ENCODE peak calls at places on chromosomes 1 and 21, in five cellular contexts. B is left ventricle myocardium inferior, X is Calu3, W is A549, G is esophagus muscularis mucosa. M is an unnamed sample.

GRCh38 chr1:61322769-61323168 is 240.4 kb downstream of the NFIA start:
- DNase-seq in B (no peak), X (no peak), W (peak), G (no peak), M (no peak)

GRCh38 chr1:193111641-193112090 is 6.5 kb upstream of the GLRX2 start:
- DNase-seq in B (peak), X (peak), W (no peak), G (no peak), M (no peak)

GRCh38 chr1:224623310-224623714 is 7.2 kb downstream of the CNIH3 start:
- DNase-seq in B (no peak), X (no peak), W (no peak), G (no peak), M (no peak)

GRCh38 chr1:35762204-35762603 is 7.6 kb downstream of the CLSPN start:
- DNase-seq in B (no peak), X (no peak), W (no peak), G (no peak), M (no peak)

GRCh38 chr21:44749116-44749758 is 37.9 kb upstream of the TSPEAR start:
- DNase-seq in B (no peak), X (no peak), W (no peak), G (no peak), M (no peak)

GRCh38 chr1:33393524-33393923 is 37.4 kb downstream of the PHC2 start:
- DNase-seq in B (no peak), X (no peak), W (no peak), G (peak), M (no peak)

GRCh38 chr1:97875996-97876395 is 44.8 kb downstream of the DPYD start:
- DNase-seq in B (no peak), X (no peak), W (no peak), G (no peak), M (no peak)

GRCh38 chr1:174352117-174352516 is 95.6 kb upstream of the GPR52 start:
- DNase-seq in B (no peak), X (no peak), W (no peak), G (no peak), M (no peak)

GRCh38 chr21:45543371-45543709 is 1.1 kb upstream of the SLC19A1 start:
- DNase-seq in B (peak), X (no peak), W (no peak), G (no peak), M (no peak)

GRCh38 chr21:33901421-33902288 is 13.9 kb downstream of the ATP5PO start:
- DNase-seq in B (no peak), X (peak), W (no peak), G (no peak), M (no peak)

GRCh38 chr1:17829579-17829978 is 74.4 kb downstream of the ACTL8 start:
- DNase-seq in B (peak), X (no peak), W (no peak), G (no peak), M (no peak)

GRCh38 chr1:241749924-241750695 is 97.9 kb upstream of the EXO1 start:
- DNase-seq in B (no peak), X (peak), W (no peak), G (no peak), M (no peak)

GRCh38 chr1:23178931-23179330 is 10.3 kb upstream of the LUZP1 start:
- DNase-seq in B (no peak), X (no peak), W (no peak), G (no peak), M (no peak)

GRCh38 chr1:234069760-234070159 is 165.3 kb downstream of the SLC35F3 start:
- DNase-seq in B (no peak), X (peak), W (no peak), G (no peak), M (no peak)

GRCh38 chr1:221335161-221336101 is 406.5 kb downstream of the DUSP10 start:
- DNase-seq in B (peak), X (peak), W (no peak), G (no peak), M (no peak)

GRCh38 chr1:237352747-237353146 is 310.8 kb downstream of the RYR2 start:
- DNase-seq in B (no peak), X (no peak), W (no peak), G (no peak), M (no peak)

GRCh38 chr1:226982451-226983177 is 42.5 kb downstream of the COQ8A start:
- DNase-seq in B (no peak), X (no peak), W (no peak), G (no peak), M (no peak)

GRCh38 chr1:227124461-227124860 is 184.4 kb downstream of the COQ8A start:
- DNase-seq in B (no peak), X (no peak), W (no peak), G (no peak), M (no peak)

GRCh38 chr1:46615735-46616134 is 876 bp downstream of the MOB3C start:
- DNase-seq in B (no peak), X (no peak), W (no peak), G (no peak), M (no peak)

GRCh38 chr21:36193200-36193599 is 36.6 kb downstream of the DOP1B start:
- DNase-seq in B (no peak), X (no peak), W (no peak), G (no peak), M (no peak)

GRCh38 chr1:54314691-54315455 is 91.3 kb downstream of the SSBP3 start:
- DNase-seq in B (no peak), X (no peak), W (no peak), G (no peak), M (no peak)

GRCh38 chr1:41611068-41611931 is 126.8 kb upstream of the EDN2 start:
- DNase-seq in B (no peak), X (no peak), W (no peak), G (peak), M (no peak)

GRCh38 chr1:15249032-15249601 is 2.1 kb downstream of the FHAD1 start:
- DNase-seq in B (no peak), X (no peak), W (no peak), G (no peak), M (peak)

GRCh38 chr1:20600156-20600555 is 11.3 kb downstream of the CDA start:
- DNase-seq in B (no peak), X (no peak), W (no peak), G (no peak), M (no peak)

GRCh38 chr21:42677339-42678117 is 24.1 kb downstream of the PDE9A start:
- DNase-seq in B (no peak), X (peak), W (no peak), G (no peak), M (no peak)

GRCh38 chr1:51280321-51281096 is 44.4 kb downstream of the RNF11 start:
- DNase-seq in B (no peak), X (no peak), W (no peak), G (no peak), M (no peak)

GRCh38 chr1:218674280-218674773 is 329.2 kb downstream of the TGFB2 start:
- DNase-seq in B (peak), X (peak), W (peak), G (no peak), M (no peak)

GRCh38 chr1:156533568-156534220 is 33.1 kb upstream of the MEF2D start:
- DNase-seq in B (no peak), X (no peak), W (no peak), G (no peak), M (no peak)

GRCh38 chr21:16195896-16196443 is 466.2 kb downstream of the USP25 start:
- DNase-seq in B (no peak), X (no peak), W (no peak), G (no peak), M (no peak)

GRCh38 chr1:231407049-231407448 is 15.0 kb downstream of the EGLN1 start:
- DNase-seq in B (no peak), X (no peak), W (no peak), G (no peak), M (no peak)

DNA sequence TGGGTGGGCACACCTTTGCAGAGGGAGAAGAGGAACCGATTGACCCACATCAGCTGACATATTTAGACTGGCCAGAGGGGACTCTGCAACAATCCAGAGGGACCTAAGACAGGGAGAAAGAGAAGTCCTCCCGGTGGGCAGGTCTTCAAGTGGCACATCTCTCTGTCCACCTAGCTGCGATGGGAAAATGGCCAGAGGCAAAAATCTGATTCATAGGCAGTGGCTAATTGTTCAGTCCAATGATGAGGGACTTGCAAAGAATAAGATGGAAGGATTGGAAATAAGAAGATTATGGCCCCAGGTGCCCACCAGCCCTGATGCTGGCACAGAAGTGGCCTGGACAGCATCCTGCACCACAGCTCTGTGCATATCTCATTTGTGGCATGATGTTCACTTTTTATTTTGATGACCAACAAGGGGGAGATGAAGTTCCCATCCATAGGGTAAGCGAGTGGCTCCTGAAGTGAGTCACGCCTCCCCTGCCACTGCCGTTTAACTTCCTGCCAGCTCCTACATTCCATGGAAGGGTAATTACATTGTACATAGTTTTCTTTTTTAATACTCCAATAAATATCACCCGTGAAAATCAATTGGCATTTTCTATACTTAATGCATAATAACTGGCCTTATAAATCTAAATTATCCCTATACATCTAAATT is 659.6 kb downstream of the MATN1 start:
- DNase-seq in B (no peak), X (no peak), W (no peak), G (no peak), M (no peak)
- TF ChIP-seq CTCF in B (no peak), X (no peak), W (no peak), G (no peak), M (no peak)

GRCh38 chr1:229156819-229157218 is 114.1 kb upstream of the RAB4A start:
- DNase-seq in B (no peak), X (peak), W (peak), G (no peak), M (no peak)
- TF ChIP-seq CTCF in B (peak), X (peak), W (peak), G (peak), M (no peak)

DNA sequence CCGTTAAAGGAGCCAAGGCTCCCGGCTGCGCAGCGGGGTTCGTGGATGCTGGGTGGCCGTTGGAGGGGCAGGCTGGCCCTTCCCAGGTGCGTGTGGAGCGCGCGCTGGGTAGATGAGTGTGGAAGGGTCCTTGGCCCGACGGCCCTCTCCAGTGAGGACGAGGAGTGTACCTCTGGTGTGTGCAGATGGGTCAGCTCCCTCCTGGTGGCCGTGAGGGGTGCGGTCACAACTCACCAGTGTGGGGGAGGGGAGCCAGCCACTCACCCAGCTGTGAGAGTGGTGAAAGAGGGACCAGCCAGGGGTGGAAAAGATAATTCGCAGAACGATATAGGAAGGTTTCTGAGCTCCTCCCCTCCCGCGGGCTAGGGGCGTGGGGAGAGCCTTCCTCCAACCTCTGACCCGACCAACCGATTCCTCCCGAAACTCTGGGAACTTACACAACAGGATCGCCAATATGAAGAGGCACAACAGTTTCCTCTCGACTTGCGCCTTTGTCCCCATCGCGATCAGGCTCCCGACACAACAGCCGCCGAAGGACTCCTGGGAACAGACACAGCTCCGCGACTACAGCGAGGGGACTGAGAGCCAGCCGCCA is at the start of gene F11R:
- DNase-seq in B (no peak), X (peak), W (peak), G (no peak), M (peak)
- TF ChIP-seq CTCF in B (peak), X (peak), W (no peak), G (no peak), M (no peak)

GRCh38 chr1:37455516-37455915 is 18.9 kb upstream of the ZC3H12A start:
- DNase-seq in B (no peak), X (no peak), W (no peak), G (no peak), M (no peak)

GRCh38 chr1:37453647-37454046 is 20.7 kb upstream of the ZC3H12A start:
- DNase-seq in B (no peak), X (no peak), W (no peak), G (no peak), M (no peak)

GRCh38 chr1:37461698-37462436 is 12.5 kb upstream of the ZC3H12A start:
- DNase-seq in B (no peak), X (no peak), W (no peak), G (no peak), M (no peak)

GRCh38 chr1:37456614-37457013 is 17.8 kb upstream of the ZC3H12A start:
- DNase-seq in B (no peak), X (no peak), W (no peak), G (no peak), M (no peak)

DNA sequence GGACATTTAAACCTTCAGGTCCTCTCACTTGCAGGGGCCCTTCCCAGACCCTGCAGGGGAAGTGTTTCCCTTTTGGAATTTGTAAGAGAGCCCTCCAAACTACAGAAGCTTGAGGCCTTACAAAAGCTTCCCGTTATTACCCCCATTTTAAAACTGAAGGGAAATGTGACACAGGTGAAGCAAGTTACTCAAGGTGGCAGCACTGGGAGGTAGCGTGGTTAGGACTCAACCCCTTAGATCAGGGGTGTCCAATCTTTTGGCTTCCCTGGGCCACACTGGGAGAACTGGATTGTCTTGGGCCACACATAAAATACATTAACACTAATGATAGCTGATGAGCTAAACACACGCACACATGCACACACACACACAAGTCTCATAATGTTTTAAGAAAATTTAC is 15.8 kb upstream of the ZC3H12A start:
- DNase-seq in B (no peak), X (no peak), W (no peak), G (no peak), M (no peak)
- TF ChIP-seq CTCF in B (no peak), X (no peak), W (no peak), G (no peak), M (peak)

GRCh38 chr1:44021156-44021555 is 10.1 kb downstream of the SLC6A9 start:
- DNase-seq in B (no peak), X (no peak), W (no peak), G (no peak), M (no peak)

GRCh38 chr1:44024031-44024902 is 7.0 kb downstream of the SLC6A9 start:
- DNase-seq in B (no peak), X (no peak), W (no peak), G (no peak), M (no peak)

GRCh38 chr1:44020464-44020863 is 10.8 kb downstream of the SLC6A9 start:
- DNase-seq in B (no peak), X (no peak), W (no peak), G (no peak), M (no peak)

GRCh38 chr1:44019398-44020044 is 11.7 kb downstream of the SLC6A9 start:
- DNase-seq in B (no peak), X (no peak), W (no peak), G (no peak), M (no peak)

GRCh38 chr1:44021581-44022321 is 9.5 kb downstream of the SLC6A9 start:
- DNase-seq in B (peak), X (no peak), W (no peak), G (no peak), M (no peak)
- TF ChIP-seq CTCF in B (peak), X (no peak), W (no peak), G (no peak), M (no peak)

GRCh38 chr1:151790071-151790939 is at the start of gene TDRKH:
- DNase-seq in B (peak), X (peak), W (peak), G (peak), M (peak)
- TF ChIP-seq CTCF in B (peak), X (peak), W (peak), G (peak), M (peak)

DNA sequence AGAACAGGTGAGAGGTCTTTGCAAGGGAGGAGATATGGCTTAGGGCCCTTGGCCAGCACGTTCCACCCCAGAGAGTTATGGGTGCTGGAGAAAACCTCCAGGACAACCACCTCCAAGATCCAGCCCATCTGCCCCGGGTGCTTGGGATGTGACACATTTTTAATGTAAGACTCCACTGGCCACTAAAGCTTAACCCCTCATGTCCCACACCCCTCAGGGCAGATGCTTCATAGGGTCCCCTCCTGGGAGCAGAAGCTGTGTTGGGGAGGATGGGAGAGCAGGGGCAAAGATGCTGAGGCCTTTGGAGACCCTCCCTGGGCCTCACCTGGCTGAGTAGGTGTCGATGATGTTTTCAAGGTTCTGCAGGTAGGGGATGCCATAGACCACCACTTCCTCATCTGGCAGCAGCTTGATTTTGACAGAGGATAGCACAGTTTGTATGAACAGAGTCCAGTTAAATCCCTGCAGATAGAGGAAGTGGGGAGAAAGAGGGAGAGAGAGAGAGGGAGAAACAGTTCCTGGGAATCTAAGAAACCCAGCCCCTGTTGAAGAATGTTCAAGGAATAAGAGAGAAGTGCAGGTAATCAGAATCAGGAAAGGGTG is 11.9 kb downstream of the PRXL2B start:
- DNase-seq in B (no peak), X (no peak), W (no peak), G (no peak), M (no peak)
- TF ChIP-seq CTCF in B (no peak), X (no peak), W (no peak), G (no peak), M (no peak)

DNA sequence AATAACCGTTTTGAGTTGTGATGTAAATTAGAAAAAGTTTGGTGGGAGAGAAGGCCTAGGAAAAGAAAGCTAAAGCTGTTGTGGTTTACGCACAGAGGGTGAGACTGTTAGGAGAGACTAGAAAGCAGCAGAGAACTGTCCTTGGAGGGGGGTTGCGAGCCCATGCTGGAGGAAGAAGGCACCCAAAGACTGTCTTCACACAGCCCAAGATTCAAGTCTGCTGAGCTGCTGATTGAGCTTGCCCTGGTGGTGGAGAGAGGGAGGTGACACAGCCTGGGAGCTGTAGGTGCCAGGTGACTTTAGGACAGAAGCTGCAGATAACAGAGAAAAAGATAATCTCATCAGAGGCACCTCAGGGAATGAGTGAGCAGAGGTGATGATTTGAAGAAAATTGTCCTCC is 18.3 kb upstream of the TLR5 start:
- DNase-seq in B (no peak), X (no peak), W (peak), G (no peak), M (no peak)
- TF ChIP-seq CTCF in B (no peak), X (peak), W (no peak), G (no peak), M (no peak)